ENCODE peak calls at places on chromosomes 7 and 10, in six cellular contexts. One of them, this sample, is unnamed.

GRCh38 chr10:80260295-80261243 is 28.9 kb downstream of the MAT1A start:
- ATAC-seq in stimulated activated naive CD8-positive, alpha-beta T cell treated with anti-CD3 and anti-CD28 coated beads, Interleukin-15, Interleukin-2, amounts not matched to agents 100 U/mL and 50 U/mL, for 24 hours: no peak
- ATAC-seq in thoracic aorta: no peak
- ATAC-seq in RWPE2: peak
- ATAC-seq in left colon: peak
- ATAC-seq in CD8-positive, alpha-beta T cell: peak
- ATAC-seq in this sample: peak

GRCh38 chr7:111409714-111410422 is 152.4 kb downstream of the IMMP2L start:
- ATAC-seq in left colon: no peak
- ATAC-seq in stimulated activated naive CD8-positive, alpha-beta T cell treated with anti-CD3 and anti-CD28 coated beads, Interleukin-15, Interleukin-2, amounts not matched to agents 100 U/mL and 50 U/mL, for 24 hours: no peak
- ATAC-seq in CD8-positive, alpha-beta T cell: no peak
- ATAC-seq in RWPE2: no peak
- ATAC-seq in thoracic aorta: no peak
- ATAC-seq in this sample: no peak

GRCh38 chr7:126768836-126769235 is 483.9 kb downstream of the GRM8 start:
- ATAC-seq in RWPE2: no peak
- ATAC-seq in thoracic aorta: no peak
- ATAC-seq in left colon: no peak
- ATAC-seq in CD8-positive, alpha-beta T cell: no peak
- ATAC-seq in stimulated activated naive CD8-positive, alpha-beta T cell treated with anti-CD3 and anti-CD28 coated beads, Interleukin-15, Interleukin-2, amounts not matched to agents 100 U/mL and 50 U/mL, for 24 hours: no peak
- ATAC-seq in this sample: no peak

GRCh38 chr10:46255696-46256355 is 31.0 kb upstream of the ANTXRL start:
- ATAC-seq in thoracic aorta: peak
- ATAC-seq in stimulated activated naive CD8-positive, alpha-beta T cell treated with anti-CD3 and anti-CD28 coated beads, Interleukin-15, Interleukin-2, amounts not matched to agents 100 U/mL and 50 U/mL, for 24 hours: peak
- ATAC-seq in left colon: peak
- ATAC-seq in CD8-positive, alpha-beta T cell: no peak
- ATAC-seq in RWPE2: peak
- ATAC-seq in this sample: peak

GRCh38 chr10:74677951-74678350 is 148.4 kb upstream of the KAT6B start:
- ATAC-seq in left colon: no peak
- ATAC-seq in stimulated activated naive CD8-positive, alpha-beta T cell treated with anti-CD3 and anti-CD28 coated beads, Interleukin-15, Interleukin-2, amounts not matched to agents 100 U/mL and 50 U/mL, for 24 hours: no peak
- ATAC-seq in CD8-positive, alpha-beta T cell: no peak
- ATAC-seq in thoracic aorta: no peak
- ATAC-seq in RWPE2: no peak
- ATAC-seq in this sample: no peak

GRCh38 chr10:4509405-4509804 is 316.6 kb upstream of the AKR1E2 start:
- ATAC-seq in RWPE2: no peak
- ATAC-seq in CD8-positive, alpha-beta T cell: no peak
- ATAC-seq in thoracic aorta: no peak
- ATAC-seq in left colon: no peak
- ATAC-seq in stimulated activated naive CD8-positive, alpha-beta T cell treated with anti-CD3 and anti-CD28 coated beads, Interleukin-15, Interleukin-2, amounts not matched to agents 100 U/mL and 50 U/mL, for 24 hours: no peak
- ATAC-seq in this sample: no peak

GRCh38 chr10:10886861-10887539 is 130.7 kb upstream of the CELF2 start:
- ATAC-seq in thoracic aorta: no peak
- ATAC-seq in stimulated activated naive CD8-positive, alpha-beta T cell treated with anti-CD3 and anti-CD28 coated beads, Interleukin-15, Interleukin-2, amounts not matched to agents 100 U/mL and 50 U/mL, for 24 hours: no peak
- ATAC-seq in left colon: no peak
- ATAC-seq in RWPE2: no peak
- ATAC-seq in CD8-positive, alpha-beta T cell: no peak
- ATAC-seq in this sample: no peak

GRCh38 chr7:37441405-37441797 is 7.3 kb downstream of the ELMO1 start:
- ATAC-seq in stimulated activated naive CD8-positive, alpha-beta T cell treated with anti-CD3 and anti-CD28 coated beads, Interleukin-15, Interleukin-2, amounts not matched to agents 100 U/mL and 50 U/mL, for 24 hours: no peak
- ATAC-seq in CD8-positive, alpha-beta T cell: no peak
- ATAC-seq in left colon: no peak
- ATAC-seq in thoracic aorta: no peak
- ATAC-seq in RWPE2: no peak
- ATAC-seq in this sample: no peak

GRCh38 chr7:120966961-120967360 is 16.4 kb downstream of the ING3 start:
- ATAC-seq in CD8-positive, alpha-beta T cell: no peak
- ATAC-seq in thoracic aorta: no peak
- ATAC-seq in stimulated activated naive CD8-positive, alpha-beta T cell treated with anti-CD3 and anti-CD28 coated beads, Interleukin-15, Interleukin-2, amounts not matched to agents 100 U/mL and 50 U/mL, for 24 hours: no peak
- ATAC-seq in RWPE2: no peak
- ATAC-seq in left colon: no peak
- ATAC-seq in this sample: peak

GRCh38 chr7:1758417-1758858 is 88.4 kb downstream of the ELFN1 start:
- ATAC-seq in left colon: peak
- ATAC-seq in thoracic aorta: no peak
- ATAC-seq in stimulated activated naive CD8-positive, alpha-beta T cell treated with anti-CD3 and anti-CD28 coated beads, Interleukin-15, Interleukin-2, amounts not matched to agents 100 U/mL and 50 U/mL, for 24 hours: peak
- ATAC-seq in RWPE2: peak
- ATAC-seq in CD8-positive, alpha-beta T cell: peak
- ATAC-seq in this sample: no peak

GRCh38 chr10:133350950-133351329 is 3.8 kb downstream of the PRAP1 start:
- ATAC-seq in stimulated activated naive CD8-positive, alpha-beta T cell treated with anti-CD3 and anti-CD28 coated beads, Interleukin-15, Interleukin-2, amounts not matched to agents 100 U/mL and 50 U/mL, for 24 hours: no peak
- ATAC-seq in CD8-positive, alpha-beta T cell: no peak
- ATAC-seq in RWPE2: peak
- ATAC-seq in thoracic aorta: no peak
- ATAC-seq in left colon: no peak
- ATAC-seq in this sample: no peak

GRCh38 chr10:32960022-32960421 is 2.0 kb upstream of the ITGB1 start:
- ATAC-seq in stimulated activated naive CD8-positive, alpha-beta T cell treated with anti-CD3 and anti-CD28 coated beads, Interleukin-15, Interleukin-2, amounts not matched to agents 100 U/mL and 50 U/mL, for 24 hours: no peak
- ATAC-seq in thoracic aorta: no peak
- ATAC-seq in RWPE2: no peak
- ATAC-seq in left colon: no peak
- ATAC-seq in CD8-positive, alpha-beta T cell: no peak
- ATAC-seq in this sample: no peak

GRCh38 chr10:58820386-58820785 is 307.7 kb downstream of the BICC1 start:
- ATAC-seq in RWPE2: no peak
- ATAC-seq in left colon: no peak
- ATAC-seq in CD8-positive, alpha-beta T cell: no peak
- ATAC-seq in stimulated activated naive CD8-positive, alpha-beta T cell treated with anti-CD3 and anti-CD28 coated beads, Interleukin-15, Interleukin-2, amounts not matched to agents 100 U/mL and 50 U/mL, for 24 hours: no peak
- ATAC-seq in thoracic aorta: no peak
- ATAC-seq in this sample: no peak

GRCh38 chr7:47485640-47486435 is 96.1 kb downstream of the TNS3 start:
- ATAC-seq in thoracic aorta: no peak
- ATAC-seq in stimulated activated naive CD8-positive, alpha-beta T cell treated with anti-CD3 and anti-CD28 coated beads, Interleukin-15, Interleukin-2, amounts not matched to agents 100 U/mL and 50 U/mL, for 24 hours: no peak
- ATAC-seq in left colon: peak
- ATAC-seq in CD8-positive, alpha-beta T cell: no peak
- ATAC-seq in RWPE2: no peak
- ATAC-seq in this sample: no peak

GRCh38 chr10:26730548-26730947 is 33.0 kb downstream of the PDSS1 start:
- ATAC-seq in CD8-positive, alpha-beta T cell: no peak
- ATAC-seq in RWPE2: no peak
- ATAC-seq in thoracic aorta: no peak
- ATAC-seq in left colon: no peak
- ATAC-seq in stimulated activated naive CD8-positive, alpha-beta T cell treated with anti-CD3 and anti-CD28 coated beads, Interleukin-15, Interleukin-2, amounts not matched to agents 100 U/mL and 50 U/mL, for 24 hours: no peak
- ATAC-seq in this sample: no peak

GRCh38 chr7:3037259-3037658 is 6.4 kb downstream of the CARD11 start:
- ATAC-seq in thoracic aorta: no peak
- ATAC-seq in stimulated activated naive CD8-positive, alpha-beta T cell treated with anti-CD3 and anti-CD28 coated beads, Interleukin-15, Interleukin-2, amounts not matched to agents 100 U/mL and 50 U/mL, for 24 hours: no peak
- ATAC-seq in CD8-positive, alpha-beta T cell: no peak
- ATAC-seq in left colon: no peak
- ATAC-seq in RWPE2: no peak
- ATAC-seq in this sample: no peak

This sample was measured in activated T-helper 17 cell treated with anti-CD3 and anti-CD28 coated beads, Interleukin-2, amount 50 U/mL, for 72 hours.